ENCODE peak calls at places on chromosomes 1 and 21, in nine cellular contexts. J is astrocyte, D is dorsolateral prefrontal cortex, E is AG04450, Z is endothelial cell of umbilical vein, P is lung, I is body of pancreas, U is sigmoid colon, C is osteoblast. Y is an unnamed sample.

GRCh38 chr21:36643374-36644250 is 55.3 kb upstream of the SIM2 start:
- DNase-seq in I (no peak), Z (no peak), D (no peak), C (no peak), J (no peak), P (no peak), E (no peak), U (no peak), Y (no peak)

GRCh38 chr1:1390675-1391074 is 8.5 kb downstream of the CCNL2 start:
- DNase-seq in P (no peak), C (peak), D (no peak), J (no peak), Z (no peak), E (no peak), U (no peak), I (no peak), Y (no peak)

GRCh38 chr1:78184460-78185072 is 138.8 kb downstream of the GIPC2 start:
- DNase-seq in D (no peak), U (no peak), E (no peak), C (no peak), P (no peak), I (no peak), Z (no peak), J (no peak), Y (no peak)

GRCh38 chr21:16838330-16838729 is 674.5 kb upstream of the CXADR start:
- DNase-seq in I (no peak), J (peak), U (no peak), Z (no peak), E (no peak), C (no peak), P (no peak), D (no peak), Y (no peak)

GRCh38 chr1:216807696-216808095 is 84.5 kb upstream of the ESRRG start:
- DNase-seq in U (no peak), D (no peak), C (no peak), I (no peak), Z (no peak), P (no peak), J (peak), E (no peak), Y (no peak)

GRCh38 chr1:186806477-186806876 is 22.3 kb upstream of the PLA2G4A start:
- DNase-seq in Z (peak), I (peak), P (no peak), U (no peak), D (no peak), E (no peak), J (no peak), C (no peak), Y (no peak)

GRCh38 chr1:101183388-101183699 is 53.5 kb upstream of the S1PR1 start:
- DNase-seq in P (no peak), U (no peak), Z (peak), D (no peak), E (no peak), C (no peak), I (no peak), J (peak), Y (no peak)

GRCh38 chr21:43343992-43344886 is 82.7 kb downstream of the SIK1 start:
- DNase-seq in E (no peak), P (peak), I (peak), C (no peak), U (no peak), D (no peak), J (no peak), Z (no peak), Y (no peak)

GRCh38 chr1:170670751-170671628 is 7.1 kb downstream of the PRRX1 start:
- DNase-seq in J (no peak), D (no peak), P (no peak), U (no peak), I (peak), C (no peak), Z (peak), E (no peak), Y (no peak)

GRCh38 chr1:192654607-192655389 is 18.9 kb downstream of the RGS13 start:
- DNase-seq in D (no peak), Z (peak), C (peak), U (no peak), I (no peak), J (peak), P (no peak), E (no peak), Y (no peak)

GRCh38 chr1:221241592-221241991 is 362.3 kb downstream of the HLX start:
- DNase-seq in U (no peak), Z (no peak), C (no peak), J (no peak), D (no peak), P (no peak), E (no peak), I (no peak), Y (no peak)

GRCh38 chr1:53606197-53607095 is 132.5 kb downstream of the GLIS1 start:
- DNase-seq in Z (no peak), I (no peak), U (peak), P (no peak), E (no peak), D (no peak), J (no peak), C (no peak), Y (peak)

GRCh38 chr1:6464514-6464836 is 1.5 kb downstream of the TNFRSF25 start:
- DNase-seq in I (peak), P (no peak), U (no peak), Z (no peak), D (peak), J (no peak), C (peak), E (no peak), Y (no peak)

GRCh38 chr1:6463120-6463412 is 2.9 kb downstream of the TNFRSF25 start:
- DNase-seq in U (no peak), D (no peak), E (no peak), P (no peak), J (no peak), Z (no peak), I (no peak), C (no peak), Y (no peak)

GRCh38 chr1:6461237-6461530 is 4.8 kb downstream of the TNFRSF25 start:
- DNase-seq in E (no peak), P (no peak), C (no peak), D (no peak), J (no peak), U (no peak), I (no peak), Z (no peak), Y (no peak)

GRCh38 chr1:6461538-6462411 is 4.2 kb downstream of the TNFRSF25 start:
- DNase-seq in P (no peak), U (no peak), E (no peak), D (no peak), J (no peak), Z (no peak), I (no peak), C (peak), Y (no peak)

DNA sequence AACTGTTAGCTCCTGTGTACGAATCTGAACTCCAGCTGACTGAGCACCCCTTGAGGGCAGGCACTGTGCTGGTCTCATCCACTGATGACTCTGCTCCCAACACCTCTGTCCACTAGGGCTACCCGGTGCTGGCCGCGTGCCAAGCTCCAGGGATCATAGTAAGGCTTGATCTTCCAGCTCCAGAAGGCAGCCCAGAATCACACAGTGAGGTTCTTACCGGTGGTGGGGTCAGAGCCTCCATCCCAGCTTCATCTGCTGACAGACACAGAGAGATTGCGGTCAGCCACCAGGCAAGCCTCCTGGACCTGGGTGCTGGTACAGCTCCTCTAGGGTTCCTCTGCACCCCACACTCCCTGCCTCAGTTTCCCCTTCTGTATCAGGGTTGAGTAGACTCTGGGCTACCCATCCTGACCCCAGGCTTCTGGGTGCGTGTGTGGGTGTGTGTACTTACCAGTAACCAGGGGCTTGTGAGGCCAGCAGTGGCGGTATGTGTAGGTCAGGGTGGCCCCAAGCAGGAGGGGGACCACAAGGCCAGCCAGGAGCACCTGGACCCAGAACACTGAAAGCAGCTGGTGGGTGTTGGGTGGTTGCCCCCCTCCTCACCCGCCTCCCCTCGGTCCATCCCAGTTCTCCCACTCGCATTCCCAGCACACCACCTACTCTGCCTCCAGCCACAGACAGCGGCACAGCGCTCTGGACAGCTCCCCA is 3.4 kb downstream of the TNFRSF25 start:
- DNase-seq in J (no peak), C (peak), I (no peak), U (no peak), P (no peak), E (no peak), Z (no peak), D (no peak), Y (no peak)
- H3K27ac ChIP-seq in J (no peak), C (no peak), I (no peak), U (no peak), P (no peak), E (no peak), Z (no peak), D (no peak), Y (no peak)

DNA sequence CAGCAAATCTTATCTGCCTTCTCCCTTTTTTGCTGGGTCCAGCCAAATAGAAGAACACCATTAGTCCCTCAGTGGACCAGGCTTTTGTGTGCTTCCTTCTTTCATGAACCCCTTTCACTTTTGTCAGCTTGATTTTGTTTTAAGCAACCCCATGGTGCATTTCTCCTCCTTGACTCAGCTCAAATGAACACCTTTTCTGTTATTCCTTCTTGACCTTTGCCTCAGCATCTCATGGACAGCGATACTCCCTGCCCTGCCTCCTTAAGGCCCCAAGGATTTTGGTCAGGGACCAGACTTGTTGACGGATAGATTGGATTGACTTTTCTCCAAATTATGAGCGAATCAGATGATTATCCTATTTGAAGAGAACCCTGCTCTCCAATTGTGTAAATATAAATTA is 356.6 kb upstream of the USP24 start:
- DNase-seq in J (no peak), E (no peak), Z (no peak), D (no peak), U (no peak), C (peak), P (no peak), I (no peak), Y (no peak)
- H3K4me3 ChIP-seq in J (no peak), E (no peak), Z (no peak), D (no peak), U (no peak), C (no peak), P (no peak), I (no peak), Y (no peak)

GRCh38 chr1:45014403-45015028 is 2.5 kb downstream of the UROD start:
- DNase-seq in D (peak), U (peak), Z (peak), I (peak), E (peak), P (peak), J (peak), C (peak), Y (peak)
- TF ChIP-seq CTCF in D (peak), U (peak), Z (peak), I (peak), E (peak), P (peak), J (peak), C (peak), Y (peak)

GRCh38 chr1:184851822-184852746 is 97.4 kb upstream of the EDEM3 start:
- DNase-seq in E (no peak), C (no peak), I (no peak), U (no peak), P (no peak), Z (no peak), D (no peak), J (no peak), Y (peak)

GRCh38 chr1:184858288-184858687 is 103.6 kb upstream of the EDEM3 start:
- DNase-seq in C (no peak), D (no peak), U (no peak), E (no peak), J (no peak), Z (no peak), P (no peak), I (no peak), Y (no peak)

GRCh38 chr1:184859381-184860105 is 104.9 kb upstream of the EDEM3 start:
- DNase-seq in Z (no peak), U (no peak), C (no peak), I (no peak), J (no peak), P (no peak), D (no peak), E (no peak), Y (no peak)

GRCh38 chr1:184854456-184855180 is 100.0 kb upstream of the EDEM3 start:
- DNase-seq in E (peak), C (peak), I (no peak), U (no peak), Z (peak), J (peak), P (no peak), D (no peak), Y (no peak)

DNA sequence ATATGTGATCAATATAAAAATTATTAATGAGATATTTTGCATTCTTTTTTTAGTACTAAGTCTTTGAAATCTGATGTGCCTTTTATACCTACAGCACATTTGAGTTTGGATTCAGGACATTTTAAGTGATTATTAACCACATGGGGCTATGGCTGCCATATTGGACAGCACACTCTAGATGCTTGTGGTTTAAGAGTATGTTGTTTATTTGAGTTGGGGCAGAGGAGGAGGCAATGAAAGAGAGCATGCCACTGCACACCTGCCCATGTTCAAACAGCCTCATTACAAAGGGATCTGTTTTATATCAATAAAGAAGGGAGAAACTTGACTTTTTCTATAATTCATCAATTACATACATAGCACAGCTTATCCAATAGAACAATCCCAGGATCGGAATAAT is 99.4 kb upstream of the EDEM3 start:
- DNase-seq in J (no peak), U (no peak), P (no peak), E (no peak), C (no peak), Z (no peak), D (no peak), I (no peak), Y (no peak)
- H3K27ac ChIP-seq in J (no peak), U (no peak), P (peak), E (no peak), C (no peak), Z (peak), D (no peak), I (no peak), Y (peak)